ENCODE peak calls at places on chromosomes 6 and 20, in nine cellular contexts. One of them, this sample, is unnamed.

GRCh38 chr20:51473771-51474170 is 68.7 kb downstream of the NFATC2 start:
- DNase-seq in PC-3: no peak
- DNase-seq in stimulated activated naive B cell treated with anti-CD40 and anti-IgM and Interleukin-4, amounts not matched to agents 10 μg/mL and 1 μg/mL and 100 μg/mL, for 72 hours: no peak
- DNase-seq in kidney tubule cell: no peak
- DNase-seq in fibroblast of pulmonary artery: no peak
- DNase-seq in left lobe of liver: no peak
- DNase-seq in adrenal gland: no peak
- DNase-seq in activated effector memory CD4-positive, alpha-beta T cell treated with anti-CD3 and anti-CD28 coated beads, Interleukin-2, amount 50 U/mL, for 16 hours: peak; percentile 50
- DNase-seq in NCI-H82: no peak
- DNase-seq in this sample: no peak

GRCh38 chr20:35059110-35059509 is 33.5 kb downstream of the TRPC4AP start:
- DNase-seq in adrenal gland: no peak
- DNase-seq in NCI-H82: no peak
- DNase-seq in activated effector memory CD4-positive, alpha-beta T cell treated with anti-CD3 and anti-CD28 coated beads, Interleukin-2, amount 50 U/mL, for 16 hours: no peak
- DNase-seq in stimulated activated naive B cell treated with anti-CD40 and anti-IgM and Interleukin-4, amounts not matched to agents 10 μg/mL and 1 μg/mL and 100 μg/mL, for 72 hours: no peak
- DNase-seq in PC-3: no peak
- DNase-seq in left lobe of liver: no peak
- DNase-seq in kidney tubule cell: no peak
- DNase-seq in fibroblast of pulmonary artery: no peak
- DNase-seq in this sample: no peak

GRCh38 chr20:44582321-44583025 is at the start of gene PKIG:
- DNase-seq in adrenal gland: no peak
- DNase-seq in kidney tubule cell: peak; percentile 9
- DNase-seq in NCI-H82: no peak
- DNase-seq in activated effector memory CD4-positive, alpha-beta T cell treated with anti-CD3 and anti-CD28 coated beads, Interleukin-2, amount 50 U/mL, for 16 hours: no peak
- DNase-seq in fibroblast of pulmonary artery: peak; percentile 93
- DNase-seq in PC-3: no peak
- DNase-seq in stimulated activated naive B cell treated with anti-CD40 and anti-IgM and Interleukin-4, amounts not matched to agents 10 μg/mL and 1 μg/mL and 100 μg/mL, for 72 hours: no peak
- DNase-seq in left lobe of liver: no peak
- DNase-seq in this sample: peak; percentile 39

GRCh38 chr20:17873410-17874270 is 95.0 kb downstream of the SNX5 start:
- DNase-seq in stimulated activated naive B cell treated with anti-CD40 and anti-IgM and Interleukin-4, amounts not matched to agents 10 μg/mL and 1 μg/mL and 100 μg/mL, for 72 hours: no peak
- DNase-seq in adrenal gland: peak; percentile 88
- DNase-seq in left lobe of liver: peak; percentile 94
- DNase-seq in fibroblast of pulmonary artery: peak; percentile 93
- DNase-seq in kidney tubule cell: peak; percentile 53
- DNase-seq in NCI-H82: peak; percentile 21
- DNase-seq in activated effector memory CD4-positive, alpha-beta T cell treated with anti-CD3 and anti-CD28 coated beads, Interleukin-2, amount 50 U/mL, for 16 hours: no peak
- DNase-seq in PC-3: peak; percentile 65
- DNase-seq in this sample: peak; percentile 70

GRCh38 chr6:34473967-34474366 is 8.1 kb downstream of the PACSIN1 start:
- DNase-seq in adrenal gland: no peak
- DNase-seq in stimulated activated naive B cell treated with anti-CD40 and anti-IgM and Interleukin-4, amounts not matched to agents 10 μg/mL and 1 μg/mL and 100 μg/mL, for 72 hours: no peak
- DNase-seq in kidney tubule cell: no peak
- DNase-seq in PC-3: no peak
- DNase-seq in activated effector memory CD4-positive, alpha-beta T cell treated with anti-CD3 and anti-CD28 coated beads, Interleukin-2, amount 50 U/mL, for 16 hours: no peak
- DNase-seq in fibroblast of pulmonary artery: no peak
- DNase-seq in NCI-H82: no peak
- DNase-seq in left lobe of liver: no peak
- DNase-seq in this sample: no peak

GRCh38 chr20:60481051-60481741 is 523.0 kb downstream of the CDH26 start:
- DNase-seq in activated effector memory CD4-positive, alpha-beta T cell treated with anti-CD3 and anti-CD28 coated beads, Interleukin-2, amount 50 U/mL, for 16 hours: no peak
- DNase-seq in NCI-H82: no peak
- DNase-seq in adrenal gland: no peak
- DNase-seq in stimulated activated naive B cell treated with anti-CD40 and anti-IgM and Interleukin-4, amounts not matched to agents 10 μg/mL and 1 μg/mL and 100 μg/mL, for 72 hours: no peak
- DNase-seq in left lobe of liver: no peak
- DNase-seq in kidney tubule cell: no peak
- DNase-seq in fibroblast of pulmonary artery: no peak
- DNase-seq in PC-3: no peak
- DNase-seq in this sample: no peak

GRCh38 chr6:147297663-147298313 is 93.6 kb downstream of the STXBP5 start:
- DNase-seq in PC-3: no peak
- DNase-seq in fibroblast of pulmonary artery: no peak
- DNase-seq in kidney tubule cell: no peak
- DNase-seq in stimulated activated naive B cell treated with anti-CD40 and anti-IgM and Interleukin-4, amounts not matched to agents 10 μg/mL and 1 μg/mL and 100 μg/mL, for 72 hours: no peak
- DNase-seq in activated effector memory CD4-positive, alpha-beta T cell treated with anti-CD3 and anti-CD28 coated beads, Interleukin-2, amount 50 U/mL, for 16 hours: no peak
- DNase-seq in left lobe of liver: no peak
- DNase-seq in adrenal gland: no peak
- DNase-seq in NCI-H82: no peak
- DNase-seq in this sample: no peak

GRCh38 chr6:18245642-18246041 is 18.7 kb downstream of the DEK start:
- DNase-seq in kidney tubule cell: no peak
- DNase-seq in left lobe of liver: no peak
- DNase-seq in NCI-H82: no peak
- DNase-seq in adrenal gland: no peak
- DNase-seq in stimulated activated naive B cell treated with anti-CD40 and anti-IgM and Interleukin-4, amounts not matched to agents 10 μg/mL and 1 μg/mL and 100 μg/mL, for 72 hours: no peak
- DNase-seq in PC-3: no peak
- DNase-seq in fibroblast of pulmonary artery: no peak
- DNase-seq in activated effector memory CD4-positive, alpha-beta T cell treated with anti-CD3 and anti-CD28 coated beads, Interleukin-2, amount 50 U/mL, for 16 hours: no peak
- DNase-seq in this sample: no peak

GRCh38 chr20:62618622-62619529 is 23.4 kb upstream of the SLCO4A1 start:
- DNase-seq in adrenal gland: no peak
- DNase-seq in stimulated activated naive B cell treated with anti-CD40 and anti-IgM and Interleukin-4, amounts not matched to agents 10 μg/mL and 1 μg/mL and 100 μg/mL, for 72 hours: peak; percentile 69
- DNase-seq in fibroblast of pulmonary artery: no peak
- DNase-seq in NCI-H82: no peak
- DNase-seq in PC-3: no peak
- DNase-seq in kidney tubule cell: peak; percentile 70
- DNase-seq in activated effector memory CD4-positive, alpha-beta T cell treated with anti-CD3 and anti-CD28 coated beads, Interleukin-2, amount 50 U/mL, for 16 hours: peak; percentile 71
- DNase-seq in left lobe of liver: no peak
- DNase-seq in this sample: no peak

GRCh38 chr20:55097621-55098020 is 622.2 kb downstream of the DOK5 start:
- DNase-seq in kidney tubule cell: no peak
- DNase-seq in stimulated activated naive B cell treated with anti-CD40 and anti-IgM and Interleukin-4, amounts not matched to agents 10 μg/mL and 1 μg/mL and 100 μg/mL, for 72 hours: no peak
- DNase-seq in adrenal gland: no peak
- DNase-seq in activated effector memory CD4-positive, alpha-beta T cell treated with anti-CD3 and anti-CD28 coated beads, Interleukin-2, amount 50 U/mL, for 16 hours: no peak
- DNase-seq in fibroblast of pulmonary artery: no peak
- DNase-seq in PC-3: no peak
- DNase-seq in left lobe of liver: no peak
- DNase-seq in NCI-H82: no peak
- DNase-seq in this sample: no peak

GRCh38 chr6:166618866-166619761 is 7.9 kb downstream of the RPS6KA2 start:
- DNase-seq in PC-3: no peak
- DNase-seq in NCI-H82: no peak
- DNase-seq in activated effector memory CD4-positive, alpha-beta T cell treated with anti-CD3 and anti-CD28 coated beads, Interleukin-2, amount 50 U/mL, for 16 hours: no peak
- DNase-seq in kidney tubule cell: peak; percentile 22
- DNase-seq in stimulated activated naive B cell treated with anti-CD40 and anti-IgM and Interleukin-4, amounts not matched to agents 10 μg/mL and 1 μg/mL and 100 μg/mL, for 72 hours: no peak
- DNase-seq in left lobe of liver: no peak
- DNase-seq in fibroblast of pulmonary artery: peak; percentile 58
- DNase-seq in adrenal gland: no peak
- DNase-seq in this sample: no peak

GRCh38 chr20:62136283-62137091 is 6.7 kb downstream of the PSMA7 start:
- DNase-seq in left lobe of liver: no peak
- DNase-seq in fibroblast of pulmonary artery: peak; percentile 78
- DNase-seq in adrenal gland: peak; percentile 67
- DNase-seq in stimulated activated naive B cell treated with anti-CD40 and anti-IgM and Interleukin-4, amounts not matched to agents 10 μg/mL and 1 μg/mL and 100 μg/mL, for 72 hours: no peak
- DNase-seq in NCI-H82: peak; percentile 78
- DNase-seq in PC-3: peak; percentile 82
- DNase-seq in kidney tubule cell: peak; percentile 68
- DNase-seq in activated effector memory CD4-positive, alpha-beta T cell treated with anti-CD3 and anti-CD28 coated beads, Interleukin-2, amount 50 U/mL, for 16 hours: peak; percentile 89
- DNase-seq in this sample: peak; percentile 79

GRCh38 chr20:62685781-62686555 is 22.7 kb upstream of the NTSR1 start:
- DNase-seq in stimulated activated naive B cell treated with anti-CD40 and anti-IgM and Interleukin-4, amounts not matched to agents 10 μg/mL and 1 μg/mL and 100 μg/mL, for 72 hours: no peak
- DNase-seq in fibroblast of pulmonary artery: no peak
- DNase-seq in NCI-H82: peak; percentile 91
- DNase-seq in PC-3: peak; percentile 49
- DNase-seq in activated effector memory CD4-positive, alpha-beta T cell treated with anti-CD3 and anti-CD28 coated beads, Interleukin-2, amount 50 U/mL, for 16 hours: no peak
- DNase-seq in adrenal gland: no peak
- DNase-seq in kidney tubule cell: peak; percentile 8
- DNase-seq in left lobe of liver: no peak
- DNase-seq in this sample: no peak

GRCh38 chr20:44342240-44342639 is 5.4 kb downstream of the R3HDML start:
- DNase-seq in fibroblast of pulmonary artery: no peak
- DNase-seq in stimulated activated naive B cell treated with anti-CD40 and anti-IgM and Interleukin-4, amounts not matched to agents 10 μg/mL and 1 μg/mL and 100 μg/mL, for 72 hours: no peak
- DNase-seq in kidney tubule cell: no peak
- DNase-seq in activated effector memory CD4-positive, alpha-beta T cell treated with anti-CD3 and anti-CD28 coated beads, Interleukin-2, amount 50 U/mL, for 16 hours: no peak
- DNase-seq in left lobe of liver: no peak
- DNase-seq in PC-3: no peak
- DNase-seq in NCI-H82: no peak
- DNase-seq in adrenal gland: no peak
- DNase-seq in this sample: no peak

GRCh38 chr20:25272223-25273000 is 24.5 kb downstream of the PYGB start:
- DNase-seq in kidney tubule cell: no peak
- DNase-seq in NCI-H82: no peak
- DNase-seq in stimulated activated naive B cell treated with anti-CD40 and anti-IgM and Interleukin-4, amounts not matched to agents 10 μg/mL and 1 μg/mL and 100 μg/mL, for 72 hours: no peak
- DNase-seq in activated effector memory CD4-positive, alpha-beta T cell treated with anti-CD3 and anti-CD28 coated beads, Interleukin-2, amount 50 U/mL, for 16 hours: peak; percentile 39
- DNase-seq in PC-3: no peak
- DNase-seq in adrenal gland: no peak
- DNase-seq in left lobe of liver: peak; percentile 24
- DNase-seq in fibroblast of pulmonary artery: no peak
- DNase-seq in this sample: no peak

GRCh38 chr6:106572875-106573575 is 56.3 kb downstream of the RTN4IP1 start:
- DNase-seq in fibroblast of pulmonary artery: no peak
- DNase-seq in activated effector memory CD4-positive, alpha-beta T cell treated with anti-CD3 and anti-CD28 coated beads, Interleukin-2, amount 50 U/mL, for 16 hours: no peak
- DNase-seq in adrenal gland: no peak
- DNase-seq in stimulated activated naive B cell treated with anti-CD40 and anti-IgM and Interleukin-4, amounts not matched to agents 10 μg/mL and 1 μg/mL and 100 μg/mL, for 72 hours: no peak
- DNase-seq in left lobe of liver: no peak
- DNase-seq in PC-3: no peak
- DNase-seq in kidney tubule cell: no peak
- DNase-seq in NCI-H82: no peak
- DNase-seq in this sample: no peak

GRCh38 chr6:70176853-70177550 is 125.9 kb downstream of the COL9A1 start:
- DNase-seq in PC-3: no peak
- DNase-seq in adrenal gland: no peak
- DNase-seq in kidney tubule cell: no peak
- DNase-seq in NCI-H82: no peak
- DNase-seq in fibroblast of pulmonary artery: no peak
- DNase-seq in activated effector memory CD4-positive, alpha-beta T cell treated with anti-CD3 and anti-CD28 coated beads, Interleukin-2, amount 50 U/mL, for 16 hours: no peak
- DNase-seq in stimulated activated naive B cell treated with anti-CD40 and anti-IgM and Interleukin-4, amounts not matched to agents 10 μg/mL and 1 μg/mL and 100 μg/mL, for 72 hours: no peak
- DNase-seq in left lobe of liver: no peak
- DNase-seq in this sample: no peak

GRCh38 chr6:90219168-90219985 is 77.3 kb downstream of the BACH2 start:
- DNase-seq in stimulated activated naive B cell treated with anti-CD40 and anti-IgM and Interleukin-4, amounts not matched to agents 10 μg/mL and 1 μg/mL and 100 μg/mL, for 72 hours: no peak
- DNase-seq in activated effector memory CD4-positive, alpha-beta T cell treated with anti-CD3 and anti-CD28 coated beads, Interleukin-2, amount 50 U/mL, for 16 hours: no peak
- DNase-seq in NCI-H82: peak; percentile 88
- DNase-seq in left lobe of liver: no peak
- DNase-seq in adrenal gland: no peak
- DNase-seq in PC-3: peak; percentile 32
- DNase-seq in kidney tubule cell: peak; percentile 65
- DNase-seq in fibroblast of pulmonary artery: peak; percentile 74
- DNase-seq in this sample: peak; percentile 74